ENCODE peak calls at places on chromosomes 16 and 17, in four cellular contexts. T, Q, A and S are unnamed samples.

GRCh38 chr17:62906881-62907280 is 59.2 kb upstream of the TANC2 start:
- DNase-seq in A (no peak), T (no peak), Q (no peak), S (no peak)

GRCh38 chr16:14172200-14172805 is 101.2 kb downstream of the MRTFB start:
- DNase-seq in T (no peak), Q (no peak), A (no peak), S (peak; percentile 25)

GRCh38 chr17:42665581-42666001 is 6.5 kb downstream of the TUBG2 start:
- DNase-seq in T (no peak), A (no peak), Q (no peak), S (no peak)

GRCh38 chr17:48068491-48068961 is 20.4 kb downstream of the NFE2L1 start:
- DNase-seq in Q (peak; percentile 21), T (no peak), A (no peak), S (no peak)

GRCh38 chr17:76268015-76268749 is 3.0 kb downstream of the UBALD2 start:
- DNase-seq in A (peak; percentile 66), Q (peak; percentile 95), T (no peak), S (no peak)

GRCh38 chr17:63941751-63942150 is 9.6 kb upstream of the CD79B start:
- DNase-seq in Q (no peak), A (no peak), T (no peak), S (no peak)

GRCh38 chr17:19345067-19345460 is 17.5 kb downstream of the B9D1 start:
- DNase-seq in T (no peak), Q (no peak), A (no peak), S (no peak)

GRCh38 chr17:1928976-1929375 is 96.2 kb downstream of the RTN4RL1 start:
- DNase-seq in Q (no peak), T (peak; percentile 3), A (no peak), S (no peak)

GRCh38 chr17:4004517-4005295 is 40.5 kb upstream of the ATP2A3 start:
- DNase-seq in A (peak; percentile 63), T (peak; percentile 85), Q (peak; percentile 64), S (no peak)

GRCh38 chr17:46979023-46979870 is at the start of gene RPRML:
- DNase-seq in Q (peak; percentile 42), T (peak; percentile 77), A (peak; percentile 10), S (no peak)

GRCh38 chr16:49825006-49825405 is 30.9 kb downstream of the ZNF423 start:
- DNase-seq in T (no peak), A (no peak), Q (no peak), S (no peak)

GRCh38 chr17:40598021-40598927 is 33.0 kb upstream of the CCR7 start:
- DNase-seq in T (no peak), Q (no peak), A (no peak), S (no peak)

GRCh38 chr17:46739982-46740381 is 78.5 kb downstream of the WNT3 start:
- DNase-seq in Q (no peak), A (no peak), T (no peak), S (no peak)

GRCh38 chr17:65813306-65813705 is 251.9 kb upstream of the AXIN2 start:
- DNase-seq in Q (no peak), A (no peak), T (no peak), S (no peak)

GRCh38 chr16:24098896-24099295 is 157.2 kb upstream of the CACNG3 start:
- DNase-seq in A (no peak), Q (no peak), T (no peak), S (no peak)

GRCh38 chr16:85145188-85145587 is 32.9 kb upstream of the CIBAR2 start:
- DNase-seq in Q (no peak), T (no peak), A (no peak), S (no peak)

GRCh38 chr16:64250866-64251265 is 871.0 kb downstream of the CDH11 start:
- DNase-seq in Q (no peak), A (no peak), T (no peak), S (no peak)

GRCh38 chr16:54466233-54466632 is 179.6 kb upstream of the IRX3 start:
- DNase-seq in Q (no peak), T (no peak), A (no peak), S (no peak)

GRCh38 chr16:75506567-75506966 is 11.3 kb upstream of the CHST6 start:
- DNase-seq in T (no peak), A (no peak), Q (peak; percentile 85), S (no peak)

GRCh38 chr16:57679016-57679415 is 10.9 kb downstream of the ADGRG3 start:
- DNase-seq in A (no peak), Q (no peak), T (no peak), S (no peak)

GRCh38 chr17:2024572-2025219 is 438 bp downstream of the RTN4RL1 start:
- DNase-seq in A (no peak), T (no peak), Q (no peak), S (no peak)

GRCh38 chr16:31487720-31488629 is 5.1 kb downstream of the SLC5A2 start:
- DNase-seq in T (peak; percentile 76), Q (peak; percentile 66), A (peak; percentile 79), S (no peak)

GRCh38 chr16:23840310-23840709 is 4.5 kb downstream of the PRKCB start:
- DNase-seq in T (no peak), A (no peak), Q (no peak), S (no peak)

GRCh38 chr16:85166281-85166680 is 54.0 kb upstream of the CIBAR2 start:
- DNase-seq in T (no peak), Q (no peak), A (no peak), S (no peak)

GRCh38 chr17:39737761-39738567 is at the start of gene GRB7:
- DNase-seq in A (no peak), T (peak; percentile 52), Q (no peak), S (no peak)

GRCh38 chr17:72976971-72977767 is 115.3 kb downstream of the SLC39A11 start:
- DNase-seq in T (no peak), A (no peak), Q (peak; percentile 89), S (no peak)

GRCh38 chr16:1469693-1470201 is 5.1 kb downstream of the CLCN7 start:
- DNase-seq in A (no peak), T (no peak), Q (peak; percentile 91), S (no peak)

GRCh38 chr16:1468456-1468855 is 6.4 kb downstream of the CLCN7 start:
- DNase-seq in T (no peak), Q (no peak), A (no peak), S (no peak)

GRCh38 chr16:1472974-1473373 is 1.9 kb downstream of the CLCN7 start:
- DNase-seq in Q (peak; percentile 28), T (no peak), A (no peak), S (no peak)

GRCh38 chr16:1471569-1472194 is 3.1 kb downstream of the CLCN7 start:
- DNase-seq in T (no peak), Q (peak; percentile 74), A (no peak), S (no peak)

GRCh38 chr16:1470543-1471251 is 4.1 kb downstream of the CLCN7 start:
- DNase-seq in A (no peak), Q (peak; percentile 84), T (no peak), S (no peak)
- H3K4me3 ChIP-seq in A (no peak overlapping the region), Q (peak overlapping the region; percentile 81), T (no peak overlapping the region), S (no peak overlapping the region)

DNA sequence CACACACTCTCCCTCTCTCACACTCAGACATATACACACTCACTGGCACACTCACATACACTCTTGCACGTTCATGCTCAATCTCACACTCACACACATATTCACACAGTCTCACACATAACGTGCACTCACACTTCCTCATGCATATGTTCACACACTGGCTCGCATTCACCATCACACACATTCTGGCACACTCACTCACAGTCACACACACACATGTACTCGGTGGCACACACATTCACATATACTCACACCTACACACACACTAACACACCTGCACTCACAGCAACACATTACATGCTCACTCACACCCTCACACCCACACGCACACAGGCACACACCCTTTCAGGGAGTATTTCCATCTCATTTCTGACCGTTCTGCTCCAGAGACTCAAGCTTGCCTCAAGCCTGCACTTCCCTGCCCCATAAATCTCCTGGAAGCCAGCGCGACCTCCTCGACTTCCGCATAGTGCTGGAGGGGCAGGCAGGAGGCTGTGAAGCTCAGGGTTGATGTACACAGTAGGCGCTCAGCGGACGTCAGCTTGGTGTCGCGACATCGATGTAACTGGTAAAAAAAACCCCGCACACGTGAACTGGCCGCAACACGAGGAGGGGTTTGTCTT is 66.7 kb upstream of the FOXF1 start:
- DNase-seq in Q (no peak), T (no peak), A (no peak), S (no peak)
- H3K4me3 ChIP-seq in Q (no peak overlapping the region), T (no peak overlapping the region), A (no peak overlapping the region), S (no peak overlapping the region)

DNA sequence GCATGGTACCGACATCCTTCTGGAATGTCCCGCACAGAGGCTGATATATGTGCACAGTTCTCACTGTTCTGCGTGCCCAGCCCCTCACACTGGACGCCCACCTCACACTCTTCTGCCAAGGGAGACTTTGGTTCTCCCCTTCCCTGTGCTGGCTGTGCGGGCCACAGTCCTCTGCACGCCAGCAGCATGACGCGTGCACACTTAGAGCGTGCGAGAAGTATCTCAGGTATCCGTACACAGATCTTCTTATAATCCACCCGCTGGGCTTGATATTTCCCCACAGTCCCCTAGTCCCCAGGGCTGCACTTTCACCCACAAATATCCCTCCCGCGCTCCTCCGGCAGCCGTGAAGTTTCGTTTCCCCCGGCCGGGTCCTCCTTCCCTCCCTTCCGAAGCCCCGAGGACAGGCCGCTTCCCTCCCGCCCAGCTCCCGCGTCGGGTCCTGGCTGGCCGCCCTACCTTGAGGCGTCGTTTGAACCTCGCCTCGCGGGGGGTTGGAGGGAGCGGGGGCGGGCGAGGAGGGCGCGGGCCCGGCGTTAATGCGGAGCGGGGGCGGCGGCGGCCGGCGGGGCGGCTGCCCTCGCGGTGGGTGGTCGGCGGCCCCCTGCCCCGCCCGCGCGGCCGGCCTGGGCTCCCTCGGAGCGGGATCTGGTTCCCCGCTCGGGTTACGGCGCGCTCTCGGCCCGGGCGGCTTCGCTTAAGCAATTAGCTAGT is 5.0 kb upstream of the FOXF1 start:
- DNase-seq in T (peak; percentile 68), Q (peak; percentile 37), A (no peak), S (no peak)
- H3K4me3 ChIP-seq in T (no peak overlapping the region), Q (no peak overlapping the region), A (no peak overlapping the region), S (peak overlapping the region; percentile 78)

GRCh38 chr17:82238562-82239201 is 9.8 kb downstream of the SLC16A3 start:
- DNase-seq in A (peak; percentile 58), Q (peak; percentile 95), T (no peak), S (peak; percentile 66)
- H3K4me3 ChIP-seq in A (peak overlapping the region; percentile 58), Q (peak overlapping the region; percentile 32), T (no peak overlapping the region), S (peak overlapping the region; percentile 0)

GRCh38 chr17:68457539-68458259 is 403 bp upstream of the WIPI1 start:
- DNase-seq in Q (peak; percentile 97), T (peak; percentile 100), A (peak; percentile 99), S (peak; percentile 89)

GRCh38 chr17:68453991-68454665 is 3.2 kb downstream of the WIPI1 start:
- DNase-seq in A (no peak), Q (no peak), T (no peak), S (no peak)

GRCh38 chr17:68457168-68457538 is at the start of gene WIPI1:
- DNase-seq in Q (no peak), T (no peak), A (no peak), S (no peak)

GRCh38 chr17:68456529-68457167 is 648 bp downstream of the WIPI1 start:
- DNase-seq in Q (peak; percentile 48), T (peak; percentile 88), A (no peak), S (peak; percentile 65)

GRCh38 chr17:68455756-68456528 is 1.4 kb downstream of the WIPI1 start:
- DNase-seq in Q (peak; percentile 80), A (no peak), T (no peak), S (no peak)
- H3K4me3 ChIP-seq in Q (peak overlapping the region; percentile 55), A (no peak overlapping the region), T (peak overlapping the region; percentile 71), S (peak overlapping the region; percentile 56)